ENCODE peak calls at places on chromosomes 16 and 17, in six cellular contexts. S is mesendoderm, W is IMR-90, N is neuronal stem cell, Y is H1, P is trophoblast cell. I is an unnamed sample.
A peak's percentile ranks its signal among the peaks of the same experiment; 100 is the strongest.

GRCh38 chr17:8959312-8959918 is 6.1 kb downstream of the PIK3R5 start:
- DNase-seq in S (no peak), W (no peak), N (no peak), Y (no peak), P (no peak), I (no peak)

GRCh38 chr17:81652901-81653771 is 3.2 kb downstream of the PDE6G start:
- DNase-seq in S (peak; percentile 44), W (no peak), N (no peak), Y (no peak), P (no peak), I (no peak)

GRCh38 chr17:46139365-46140210 is 53.6 kb downstream of the KANSL1 start:
- DNase-seq in S (no peak), W (no peak), N (no peak), Y (no peak), P (no peak), I (no peak)

GRCh38 chr16:3868556-3868955 is 12.0 kb downstream of the CREBBP start:
- DNase-seq in S (no peak), W (no peak), N (no peak), Y (no peak), P (no peak), I (no peak)

GRCh38 chr17:2395258-2396170 is 5.3 kb downstream of the MNT start:
- DNase-seq in S (peak; percentile 75), W (peak; percentile 58), N (no peak), Y (no peak), P (no peak), I (peak; percentile 91)

GRCh38 chr17:7413346-7413985 is 5.8 kb downstream of the NLGN2 start:
- DNase-seq in S (no peak), W (peak; percentile 62), N (no peak), Y (no peak), P (no peak), I (no peak)

GRCh38 chr17:61403846-61404701 is 4.4 kb downstream of the TBX2 start:
- DNase-seq in S (no peak), W (peak; percentile 69), N (no peak), Y (no peak), P (no peak), I (peak; percentile 42)

GRCh38 chr17:78390241-78391050 is 12.0 kb downstream of the PGS1 start:
- DNase-seq in S (peak; percentile 96), W (peak; percentile 100), N (no peak), Y (no peak), P (no peak), I (peak; percentile 100)

GRCh38 chr17:63151981-63152523 is 186.0 kb downstream of the TANC2 start:
- DNase-seq in S (peak; percentile 76), W (peak; percentile 63), N (peak; percentile 38), Y (no peak), P (no peak), I (peak; percentile 31)

GRCh38 chr16:72198641-72199250 is 26.8 kb upstream of the PMFBP1 start:
- DNase-seq in S (no peak), W (no peak), N (no peak), Y (no peak), P (no peak), I (no peak)

GRCh38 chr16:51818342-51818944 is 667.4 kb upstream of the SALL1 start:
- DNase-seq in S (peak; percentile 70), W (peak; percentile 73), N (peak; percentile 52), Y (peak; percentile 25), P (no peak), I (peak; percentile 49)

GRCh38 chr17:68460096-68460495 is 2.8 kb upstream of the WIPI1 start:
- DNase-seq in S (no peak), W (no peak), N (no peak), Y (no peak), P (no peak), I (no peak)

GRCh38 chr16:56424791-56425438 is 430 bp downstream of the AMFR start:
- DNase-seq in S (peak; percentile 61), W (no peak), N (peak; percentile 42), Y (no peak), P (no peak), I (peak; percentile 21)

GRCh38 chr16:56617212-56618085 is 8.1 kb upstream of the MT1E start:
- DNase-seq in S (no peak), W (peak; percentile 57), N (no peak), Y (no peak), P (peak; percentile 38), I (peak; percentile 66)

GRCh38 chr16:46961373-46962353 is 11.8 kb downstream of the DNAJA2 start:
- DNase-seq in S (no peak), W (peak; percentile 43), N (no peak), Y (no peak), P (no peak), I (no peak)

GRCh38 chr16:81616321-81617020 is 162.6 kb upstream of the PLCG2 start:
- DNase-seq in S (peak; percentile 70), W (peak; percentile 63), N (no peak), Y (no peak), P (no peak), I (peak; percentile 93)

GRCh38 chr16:50271148-50272041 is 5.0 kb downstream of the ADCY7 start:
- DNase-seq in S (no peak), W (no peak), N (no peak), Y (no peak), P (peak; percentile 25), I (no peak)

GRCh38 chr16:66502020-66502913 is 47.7 kb downstream of the TK2 start:
- DNase-seq in S (no peak), W (peak; percentile 46), N (no peak), Y (no peak), P (peak; percentile 96), I (peak; percentile 46)

GRCh38 chr16:49515861-49516260 is 142.3 kb downstream of the C16orf78 start:
- DNase-seq in S (no peak), W (no peak), N (no peak), Y (no peak), P (no peak), I (no peak)

GRCh38 chr16:27253526-27253930 is 15.0 kb downstream of the NSMCE1 start:
- DNase-seq in S (no peak), W (peak; percentile 92), N (no peak), Y (no peak), P (no peak), I (peak; percentile 92)

GRCh38 chr17:40099627-40100418 is 566 bp downstream of the NR1D1 start:
- DNase-seq in S (no peak), W (no peak), N (no peak), Y (no peak), P (no peak), I (no peak)

GRCh38 chr17:40317345-40317873 is 8.4 kb downstream of the RARA start:
- DNase-seq in S (peak; percentile 86), W (peak; percentile 70), N (no peak), Y (no peak), P (no peak), I (peak; percentile 88)

GRCh38 chr17:28716740-28717577 is 709 bp downstream of the RAB34 start:
- DNase-seq in S (peak; percentile 57), W (peak; percentile 19), N (peak; percentile 51), Y (no peak), P (peak; percentile 27), I (peak; percentile 62)

GRCh38 chr17:38947189-38947588 is 20.0 kb downstream of the FBXO47 start:
- DNase-seq in S (no peak), W (no peak), N (no peak), Y (no peak), P (no peak), I (no peak)

GRCh38 chr17:81681672-81682071 is 1.9 kb downstream of the ARL16 start:
- DNase-seq in S (no peak), W (no peak), N (no peak), Y (no peak), P (no peak), I (no peak)

GRCh38 chr17:83080641-83081560 is 1.5 kb downstream of the METRNL start:
- DNase-seq in S (no peak), W (peak; percentile 24), N (no peak), Y (no peak), P (no peak), I (peak; percentile 26)

GRCh38 chr17:82022310-82022980 is at the start of gene CENPX:
- DNase-seq in S (no peak), W (no peak), N (peak; percentile 43), Y (no peak), P (no peak), I (no peak)

GRCh38 chr16:8885674-8886592 is 3.8 kb downstream of the LITAFD start:
- DNase-seq in S (peak; percentile 50), W (peak; percentile 51), N (no peak), Y (no peak), P (no peak), I (peak; percentile 59)

DNA sequence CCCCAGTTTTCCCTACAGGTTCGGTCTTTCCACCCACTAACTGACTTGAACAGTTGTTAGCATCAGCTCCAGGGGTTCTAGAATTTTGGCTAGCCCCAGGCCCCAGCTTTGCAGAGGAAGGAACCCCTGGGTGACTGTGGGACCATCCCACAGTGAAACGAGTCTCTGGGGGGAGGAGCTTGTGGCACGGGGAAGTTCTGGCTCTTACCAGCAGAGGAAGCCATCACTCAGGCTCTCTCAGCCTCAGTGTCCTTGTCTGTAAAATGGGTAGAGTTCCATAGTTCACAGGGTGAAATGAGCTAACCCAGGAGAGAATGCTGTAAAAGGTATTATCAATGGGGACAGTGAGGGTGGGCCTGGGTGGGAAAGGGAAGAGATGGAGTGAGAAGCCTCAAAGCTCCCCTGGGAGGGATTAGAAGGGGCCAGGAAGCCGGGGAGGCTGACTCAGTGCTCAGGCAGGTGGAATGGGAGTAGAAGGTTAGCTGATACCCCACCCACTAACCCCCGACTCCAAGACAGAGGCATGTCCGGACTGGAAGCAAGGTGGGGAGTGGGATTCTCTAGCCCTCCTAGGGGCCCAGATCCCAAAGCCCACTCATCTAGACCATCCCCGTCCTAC is 30.9 kb upstream of the CDC42EP4 start:
- DNase-seq in S (no peak), W (peak; percentile 73), N (peak; percentile 56), Y (no peak), P (no peak), I (peak; percentile 68)
- H3K4me3 ChIP-seq in S (no peak overlapping the region), W (no peak overlapping the region), N (peak overlapping the region; percentile 10), Y (no peak overlapping the region), P (no peak overlapping the region), I (no peak overlapping the region)

GRCh38 chr17:33324741-33325140 is 31.6 kb upstream of the ASIC2 start:
- DNase-seq in S (no peak), W (no peak), N (no peak), Y (no peak), P (no peak), I (no peak)
- H3K23ac ChIP-seq in S (no peak overlapping the region), W (no peak overlapping the region), N (no peak overlapping the region), Y (no peak overlapping the region), P (no peak overlapping the region), I (no peak overlapping the region)

DNA sequence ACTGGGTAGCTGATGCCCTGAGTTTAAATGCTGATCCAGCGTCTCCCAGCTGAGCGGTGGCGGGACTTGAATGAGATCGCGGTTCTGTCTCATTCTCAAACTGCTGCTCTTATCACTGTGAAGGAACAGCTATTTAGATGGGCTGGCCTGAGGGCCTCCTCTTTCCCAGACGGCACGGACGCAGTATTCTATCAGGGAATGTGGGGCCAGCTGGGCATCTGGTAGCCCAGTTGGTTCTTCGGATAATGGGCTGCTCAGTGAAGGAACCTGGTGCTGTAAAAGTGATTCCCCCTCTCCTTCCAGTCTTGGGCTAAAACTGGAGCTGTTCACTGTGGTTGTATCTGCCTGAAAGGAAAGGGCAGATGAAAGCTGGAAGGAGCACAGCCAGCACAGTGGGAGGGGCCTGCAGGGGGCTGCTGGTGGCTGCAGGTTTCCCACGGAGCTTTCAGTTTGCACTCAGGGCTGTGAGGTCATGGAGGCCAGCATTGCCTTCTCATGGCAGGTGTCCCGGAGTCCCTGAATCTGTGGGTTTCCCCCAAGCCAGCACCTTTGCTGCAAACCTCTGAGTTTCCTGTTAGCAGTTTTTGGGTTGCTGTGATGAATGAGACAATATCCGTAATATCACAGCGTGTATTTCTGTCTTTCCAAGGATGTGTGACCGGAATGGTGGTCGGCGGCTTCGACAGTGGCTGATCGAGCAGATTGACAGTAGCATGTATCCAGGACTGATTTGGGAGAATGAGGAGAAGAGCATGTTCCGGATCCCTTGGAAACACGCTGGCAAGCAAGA is 3.6 kb downstream of the IRF8 start:
- DNase-seq in S (no peak), W (no peak), N (no peak), Y (no peak), P (peak; percentile 73), I (no peak)
- H3K4me3 ChIP-seq in S (no peak overlapping the region), W (no peak overlapping the region), N (no peak overlapping the region), Y (no peak overlapping the region), P (no peak overlapping the region), I (no peak overlapping the region)

GRCh38 chr17:58337600-58338453 is 9.2 kb upstream of the TSPOAP1 start:
- DNase-seq in S (peak; percentile 93), W (peak; percentile 96), N (no peak), Y (peak; percentile 44), P (peak; percentile 45), I (peak; percentile 86)
- H3K23ac ChIP-seq in S (no peak overlapping the region), W (peak overlapping the region; percentile 96), N (no peak overlapping the region), Y (no peak overlapping the region), P (no peak overlapping the region), I (no peak overlapping the region)

I was measured in mesenchymal stem cell.